ENCODE peak calls at places on chromosomes 5 and 9, in five cellular contexts. J is heart left ventricle; H is neural progenitor cell; Z is neuronal stem cell; G is CD8-positive, alpha-beta memory T cell. A is an unnamed sample.
A peak's percentile ranks its signal among the peaks of the same experiment; 100 is the strongest.

GRCh38 chr9:127570533-127571111 is 41.5 kb upstream of the STXBP1 start:
- DNase-seq in J (no peak), H (no peak), Z (no peak), G (no peak), A (no peak)

GRCh38 chr5:73437126-73438047 is 11.2 kb downstream of the FOXD1 start:
- DNase-seq in J (no peak), H (peak; percentile 91), Z (no peak), G (no peak), A (no peak)

GRCh38 chr9:119675951-119676350 is 306.7 kb upstream of the BRINP1 start:
- DNase-seq in J (no peak), H (peak; percentile 4), Z (no peak), G (no peak), A (no peak)

GRCh38 chr9:133347515-133347984 is 381 bp downstream of the MED22 start:
- DNase-seq in J (no peak), H (peak; percentile 81), Z (peak; percentile 42), G (no peak), A (peak; percentile 59)

GRCh38 chr5:169701910-169702451 is 64.9 kb downstream of the DOCK2 start:
- DNase-seq in J (no peak), H (peak; percentile 31), Z (no peak), G (no peak), A (no peak)

GRCh38 chr9:92656537-92656925 is 13.4 kb downstream of the IPPK start:
- DNase-seq in J (no peak), H (no peak), Z (no peak), G (no peak), A (peak; percentile 30)

GRCh38 chr5:132293992-132294727 is at the start of gene SLC22A4:
- DNase-seq in J (peak; percentile 91), H (peak; percentile 93), Z (peak; percentile 88), G (peak; percentile 58), A (peak; percentile 93)

GRCh38 chr5:139711067-139711851 is 63.1 kb downstream of the CXXC5 start:
- DNase-seq in J (peak; percentile 56), H (peak; percentile 86), Z (peak; percentile 73), G (peak; percentile 77), A (no peak)

GRCh38 chr5:67731886-67732285 is 483.7 kb upstream of the PIK3R1 start:
- DNase-seq in J (no peak), H (no peak), Z (no peak), G (no peak), A (no peak)

GRCh38 chr9:37944671-37945481 is 40.9 kb upstream of the SLC25A51 start:
- DNase-seq in J (no peak), H (peak; percentile 63), Z (peak; percentile 31), G (no peak), A (peak; percentile 44)

GRCh38 chr9:127598839-127599549 is 13.1 kb upstream of the STXBP1 start:
- DNase-seq in J (no peak), H (peak; percentile 18), Z (no peak), G (no peak), A (no peak)

GRCh38 chr5:78586251-78586650 is 62.3 kb downstream of the LHFPL2 start:
- DNase-seq in J (no peak), H (no peak), Z (no peak), G (no peak), A (no peak)

GRCh38 chr5:111172504-111172903 is 51.7 kb upstream of the CAMK4 start:
- DNase-seq in J (no peak), H (no peak), Z (no peak), G (no peak), A (no peak)

GRCh38 chr9:34777667-34778066 is 67.7 kb upstream of the CCL21 start:
- DNase-seq in J (no peak), H (no peak), Z (no peak), G (no peak), A (no peak)

GRCh38 chr5:138603521-138603920 is 28.3 kb upstream of the HSPA9 start:
- DNase-seq in J (no peak), H (peak; percentile 40), Z (no peak), G (no peak), A (no peak)

GRCh38 chr9:125431741-125432271 is 170.2 kb downstream of the GAPVD1 start:
- DNase-seq in J (no peak), H (no peak), Z (no peak), G (no peak), A (no peak)

GRCh38 chr9:92180669-92181181 is 65.5 kb upstream of the SPTLC1 start:
- DNase-seq in J (no peak), H (no peak), Z (no peak), G (no peak), A (no peak)

GRCh38 chr9:76905984-76906861 is at the start of gene PRUNE2:
- DNase-seq in J (peak; percentile 41), H (peak; percentile 92), Z (peak; percentile 77), G (no peak), A (peak; percentile 76)

GRCh38 chr9:110104201-110104845 is 103.6 kb downstream of the C9orf152 start:
- DNase-seq in J (no peak), H (no peak), Z (no peak), G (no peak), A (no peak)

GRCh38 chr9:134969401-134969800 is 51.7 kb upstream of the FCN1 start:
- DNase-seq in J (peak; percentile 13), H (no peak), Z (no peak), G (no peak), A (peak; percentile 21)

DNA sequence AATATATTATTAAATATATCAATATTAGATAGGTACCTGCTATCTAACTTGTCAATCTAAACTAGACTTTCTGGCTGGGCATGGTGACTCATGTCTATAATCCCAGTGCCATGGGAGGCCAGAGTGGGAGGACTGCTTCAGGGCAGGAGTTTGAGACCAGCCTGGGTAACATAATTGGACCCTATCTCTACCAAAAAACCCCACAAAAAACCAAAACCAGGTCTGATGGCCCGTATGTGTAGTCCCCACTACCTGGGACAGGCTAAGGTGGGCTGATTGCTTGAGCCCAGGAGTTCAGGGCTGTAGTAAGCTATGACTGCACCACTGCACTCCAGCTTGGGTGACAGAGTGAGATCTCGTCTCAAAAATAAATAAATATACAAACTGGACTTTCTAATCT is 55.0 kb downstream of the PJA2 start:
- DNase-seq in J (no peak), H (no peak), Z (no peak), G (no peak), A (no peak)
- H3K27ac ChIP-seq in J (no peak overlapping the region), H (no peak overlapping the region), Z (no peak overlapping the region), G (no peak overlapping the region), A (no peak overlapping the region)

DNA sequence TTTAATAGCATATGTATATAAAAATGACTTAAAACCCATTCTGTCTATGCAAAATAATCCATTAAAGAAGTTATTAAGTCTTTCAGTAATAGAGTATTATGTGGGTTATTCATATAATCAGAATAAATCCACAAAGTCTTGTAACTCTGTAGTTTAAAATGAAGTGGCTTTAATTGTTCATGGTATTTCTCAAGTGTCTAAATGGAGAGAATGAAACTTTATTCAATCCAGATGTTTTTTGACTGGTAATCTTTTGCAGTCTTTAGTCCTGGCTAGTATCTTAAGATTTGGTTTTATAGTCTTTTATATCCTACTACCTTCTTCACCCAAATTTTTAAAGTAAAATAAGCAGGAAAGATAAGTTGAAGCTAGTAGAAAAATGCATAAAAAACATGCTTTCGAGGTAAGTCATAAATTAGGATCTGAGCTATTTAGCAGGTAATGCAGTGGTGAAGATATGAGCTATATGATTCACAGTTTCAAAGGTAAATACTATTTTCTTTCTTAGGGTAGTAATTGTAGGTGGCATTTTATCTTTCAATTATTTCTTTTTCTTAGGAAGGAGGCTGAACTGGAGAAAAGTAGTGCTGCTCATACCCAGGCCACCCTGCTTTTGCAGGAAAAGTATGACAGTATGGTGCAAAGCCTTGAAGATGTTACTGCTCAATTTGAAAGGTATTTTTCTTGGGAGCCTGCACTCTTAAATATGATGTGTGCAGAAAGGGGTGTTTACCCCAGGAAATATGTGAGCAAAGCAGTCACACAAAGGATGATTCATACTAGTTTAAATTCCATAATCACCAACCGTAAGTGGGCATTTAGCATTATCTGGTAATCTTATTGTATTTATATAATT is 17.9 kb downstream of the HMMR start:
- DNase-seq in J (no peak), H (no peak), Z (no peak), G (no peak), A (no peak)
- H3K27ac ChIP-seq in J (no peak overlapping the region), H (no peak overlapping the region), Z (no peak overlapping the region), G (no peak overlapping the region), A (no peak overlapping the region)

GRCh38 chr5:96952118-96952750 is 16.4 kb downstream of the LNPEP start:
- DNase-seq in J (no peak), H (no peak), Z (no peak), G (no peak), A (no peak)
- H3K27ac ChIP-seq in J (peak overlapping the region; percentile 71), H (no peak overlapping the region), Z (no peak overlapping the region), G (no peak overlapping the region), A (no peak overlapping the region)

GRCh38 chr5:72163349-72163983 is 56.2 kb downstream of the MAP1B start:
- DNase-seq in J (no peak), H (no peak), Z (no peak), G (no peak), A (no peak)

GRCh38 chr5:72170101-72170500 is 62.8 kb downstream of the MAP1B start:
- DNase-seq in J (no peak), H (no peak), Z (no peak), G (no peak), A (no peak)

GRCh38 chr5:72167790-72168189 is 60.5 kb downstream of the MAP1B start:
- DNase-seq in J (peak; percentile 36), H (no peak), Z (no peak), G (no peak), A (no peak)

GRCh38 chr5:72166070-72166979 is 59.0 kb downstream of the MAP1B start:
- DNase-seq in J (peak; percentile 61), H (peak; percentile 80), Z (no peak), G (no peak), A (no peak)

DNA sequence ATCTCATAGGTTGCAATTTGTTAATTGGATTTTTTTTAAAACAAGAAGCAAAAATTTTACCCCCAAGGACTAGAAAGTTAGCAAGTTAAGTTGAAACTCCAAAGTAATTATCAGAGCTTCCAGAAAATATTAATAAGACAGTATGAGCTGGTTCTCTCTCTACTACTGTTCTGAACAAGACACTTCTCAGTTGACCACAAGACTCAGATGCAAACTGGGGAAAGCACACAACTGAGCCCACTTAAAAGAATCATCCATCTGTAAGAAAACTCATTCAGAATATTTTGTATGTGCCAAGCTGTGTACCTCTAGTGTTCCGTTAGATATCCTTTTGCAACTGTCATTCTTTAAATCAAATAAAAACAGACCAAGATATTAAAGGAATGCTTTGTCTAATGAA is 60.0 kb downstream of the MAP1B start:
- DNase-seq in J (no peak), H (no peak), Z (no peak), G (no peak), A (no peak)
- H3K27ac ChIP-seq in J (peak overlapping the region; percentile 45), H (peak overlapping the region; percentile 85), Z (no peak overlapping the region), G (no peak overlapping the region), A (no peak overlapping the region)

DNA sequence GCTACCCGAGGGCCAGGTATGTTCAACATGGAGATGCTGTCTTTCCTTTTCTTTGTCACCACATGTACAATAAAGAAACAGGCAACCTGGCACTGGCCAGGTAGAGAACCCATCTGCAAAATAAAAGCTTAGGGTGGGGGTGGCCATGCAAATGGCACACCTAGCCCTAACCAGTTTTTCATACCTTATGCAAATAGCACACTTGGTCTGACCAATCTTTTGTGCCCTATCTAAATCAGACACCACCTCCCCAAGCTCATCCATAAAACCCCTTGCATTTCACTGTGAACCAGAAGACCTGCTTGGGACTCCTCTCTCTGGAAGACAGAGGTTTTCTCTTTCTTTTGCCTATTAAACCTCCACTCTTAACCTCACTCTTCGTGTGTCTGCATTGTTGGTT is 33.9 kb downstream of the JAKMIP2 start:
- DNase-seq in J (no peak), H (no peak), Z (no peak), G (no peak), A (no peak)
- H3K27ac ChIP-seq in J (no peak overlapping the region), H (no peak overlapping the region), Z (no peak overlapping the region), G (no peak overlapping the region), A (no peak overlapping the region)

GRCh38 chr9:8473226-8473625 is 673.6 kb upstream of the DMAC1 start:
- DNase-seq in J (no peak), H (no peak), Z (no peak), G (no peak), A (no peak)

GRCh38 chr9:8474937-8475336 is 675.4 kb upstream of the DMAC1 start:
- DNase-seq in J (no peak), H (no peak), Z (no peak), G (no peak), A (no peak)
- H3K27ac ChIP-seq in J (no peak overlapping the region), H (no peak overlapping the region), Z (no peak overlapping the region), G (no peak overlapping the region), A (no peak overlapping the region)